ENCODE peak calls at places on chromosomes 6 and 20, in seven cellular contexts. J, D, F, W, R, N and E are unnamed samples.

GRCh38 chr20:50996901-50997830 is 25.7 kb downstream of the KCNG1 start:
- DNase-seq in D (peak), W (no peak), F (no peak), J (no peak), R (no peak), N (peak), E (no peak)

GRCh38 chr6:84967389-84967788 is 203.0 kb upstream of the TBX18 start:
- DNase-seq in N (peak), J (peak), R (peak), W (peak), D (peak), F (peak), E (no peak)

GRCh38 chr6:151387581-151387980 is 3.8 kb downstream of the ZBTB2 start:
- DNase-seq in F (no peak), R (no peak), N (peak), W (peak), D (peak), J (no peak), E (no peak)

GRCh38 chr6:158770533-158770932 is 48.6 kb downstream of the EZR start:
- DNase-seq in N (no peak), W (no peak), R (no peak), J (no peak), D (no peak), F (no peak), E (no peak)

GRCh38 chr20:36836591-36837329 is 39.2 kb upstream of the TLDC2 start:
- DNase-seq in F (peak), J (peak), R (peak), W (peak), N (peak), D (peak), E (no peak)

GRCh38 chr6:25229671-25230321 is 49.4 kb upstream of the CARMIL1 start:
- DNase-seq in F (no peak), D (peak), W (no peak), R (no peak), N (peak), J (no peak), E (no peak)

GRCh38 chr20:35627121-35627520 is 11.5 kb downstream of the SPAG4 start:
- DNase-seq in F (no peak), R (no peak), N (no peak), W (no peak), J (no peak), D (no peak), E (no peak)

GRCh38 chr6:150145830-150146229 is 3.0 kb downstream of the PPP1R14C start:
- DNase-seq in R (no peak), N (no peak), W (peak), F (no peak), J (no peak), D (no peak), E (no peak)

GRCh38 chr6:84220809-84221409 is 6.5 kb downstream of the CEP162 start:
- DNase-seq in J (no peak), F (peak), N (peak), W (peak), R (no peak), D (peak), E (no peak)

GRCh38 chr6:37276916-37277509 is 19.1 kb upstream of the TMEM217 start:
- DNase-seq in N (no peak), D (no peak), J (no peak), F (no peak), R (no peak), W (peak), E (no peak)

GRCh38 chr6:35602133-35602946 is 86.4 kb downstream of the FKBP5 start:
- DNase-seq in J (no peak), N (peak), D (peak), W (peak), F (peak), R (no peak), E (no peak)

GRCh38 chr6:8589941-8590676 is 154.8 kb upstream of the SLC35B3 start:
- DNase-seq in F (peak), J (no peak), W (no peak), R (peak), D (no peak), N (no peak), E (no peak)

GRCh38 chr6:26285143-26286134 is 79.6 kb upstream of the BTN3A2 start:
- DNase-seq in N (peak), F (peak), R (peak), W (peak), D (peak), J (peak), E (peak)

GRCh38 chr20:59566631-59567524 is 37.5 kb upstream of the PHACTR3 start:
- DNase-seq in J (no peak), F (no peak), W (no peak), N (no peak), R (no peak), D (no peak), E (no peak)

GRCh38 chr6:12051861-12052368 is 39.8 kb downstream of the HIVEP1 start:
- DNase-seq in W (peak), J (no peak), D (peak), R (no peak), F (no peak), N (peak), E (no peak)

GRCh38 chr6:5471044-5471443 is 209.7 kb downstream of the FARS2 start:
- DNase-seq in R (peak), N (peak), D (peak), W (peak), F (peak), J (peak), E (peak)

GRCh38 chr6:113375950-113376846 is 480.9 kb upstream of the MARCKS start:
- DNase-seq in F (peak), R (no peak), W (peak), D (peak), J (no peak), N (peak), E (no peak)
- H3K4ac ChIP-seq in F (no peak), R (no peak), W (no peak), D (peak), J (no peak), N (no peak), E (no peak)

DNA sequence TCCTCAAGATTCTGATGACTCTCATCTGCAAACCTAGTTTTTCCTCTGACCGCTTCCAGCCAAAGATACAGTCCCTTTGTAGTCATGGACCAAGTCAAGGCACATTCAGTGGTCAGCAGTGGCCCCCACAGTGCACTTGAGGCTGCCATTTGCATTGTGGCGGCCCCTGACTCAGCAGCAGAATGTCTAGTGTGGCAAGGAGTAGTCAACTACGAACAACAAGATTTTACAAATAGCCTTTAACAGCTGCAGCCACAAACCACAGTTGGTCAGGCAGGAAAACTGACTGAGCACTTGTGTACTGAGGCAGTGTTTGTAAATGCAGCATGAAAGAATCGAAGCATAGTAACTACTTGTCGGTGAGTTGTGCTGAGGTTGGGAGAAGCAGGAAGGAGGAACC is 49.6 kb downstream of the SLC2A12 start:
- DNase-seq in N (no peak), J (no peak), R (no peak), F (no peak), D (peak), W (no peak), E (no peak)
- H3K4me2 ChIP-seq in N (no peak), J (no peak), R (no peak), F (no peak), D (no peak), W (no peak), E (no peak)

DNA sequence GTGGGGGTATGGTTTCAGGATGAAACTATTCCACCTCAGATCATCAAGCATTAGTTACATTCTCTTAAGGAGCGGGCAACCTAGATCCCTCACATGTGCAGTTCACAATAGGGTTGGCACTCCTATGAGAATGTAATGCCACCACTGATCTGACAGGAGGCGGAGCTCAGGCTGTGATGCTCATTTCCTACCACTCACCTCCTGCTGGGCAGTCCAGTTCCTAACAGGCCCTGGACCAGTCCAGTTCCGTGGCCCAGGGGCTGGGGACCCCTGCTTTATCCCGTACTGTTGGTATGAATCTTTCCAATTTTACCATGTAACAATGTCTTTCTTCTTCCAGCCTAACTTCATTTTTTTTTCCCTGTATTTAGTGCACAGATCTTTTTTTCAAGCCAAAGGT is 94.9 kb downstream of the OGFRL1 start:
- DNase-seq in N (no peak), F (no peak), W (no peak), J (no peak), R (no peak), D (no peak), E (no peak)
- H3K4ac ChIP-seq in N (no peak), F (no peak), W (no peak), J (no peak), R (no peak), D (no peak), E (no peak)

DNA sequence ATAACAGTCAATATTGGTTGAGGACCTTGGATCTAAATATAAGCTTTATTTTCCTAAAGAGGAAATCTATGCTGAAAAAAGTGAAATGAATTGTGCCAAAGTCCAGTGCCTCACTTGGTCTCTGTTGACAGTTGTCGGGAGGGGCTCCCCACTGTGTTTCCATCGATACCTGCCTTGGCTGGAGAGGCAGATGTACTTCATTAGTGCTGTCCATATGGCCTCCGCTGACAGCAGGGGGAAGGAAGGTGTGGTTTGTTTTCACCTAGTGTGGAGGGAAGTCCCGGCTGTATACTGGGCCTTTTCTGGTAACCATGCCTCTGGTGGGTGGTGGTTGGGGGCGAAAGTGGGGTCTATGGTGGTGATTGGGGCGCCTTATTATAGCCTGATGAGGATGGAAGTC is 42.7 kb downstream of the CD2AP start:
- DNase-seq in N (no peak), F (peak), D (no peak), J (no peak), W (no peak), R (no peak), E (no peak)
- H3K4me2 ChIP-seq in N (no peak), F (no peak), D (no peak), J (no peak), W (no peak), R (no peak), E (no peak)

GRCh38 chr6:3813918-3814317 is 35.3 kb upstream of the FAM50B start:
- DNase-seq in J (no peak), W (no peak), R (no peak), D (no peak), F (no peak), N (no peak), E (no peak)
- H3K4ac ChIP-seq in J (no peak), W (no peak), R (no peak), D (peak), F (no peak), N (no peak), E (no peak)

DNA sequence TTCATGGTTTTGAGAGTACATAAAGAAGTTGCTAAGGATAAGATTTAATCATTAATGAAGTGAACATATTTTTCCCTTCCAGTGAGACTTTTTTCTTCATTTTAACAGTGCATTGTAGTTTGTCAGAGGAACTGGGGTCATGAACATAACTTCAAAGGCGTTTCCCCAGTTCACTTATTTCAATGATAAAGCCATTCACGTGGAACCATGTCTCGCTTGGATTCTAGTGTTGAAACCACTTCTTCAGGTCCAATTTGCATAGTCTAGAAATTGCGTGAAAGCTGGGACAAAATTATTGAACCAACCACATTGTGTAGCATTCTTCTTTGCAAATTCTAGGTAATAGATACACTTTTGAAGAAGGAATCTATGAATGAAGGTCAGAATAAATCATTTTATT is 197.0 kb downstream of the CLIC5 start:
- DNase-seq in D (no peak), N (no peak), W (no peak), R (no peak), J (no peak), F (no peak), E (no peak)
- H3K4me2 ChIP-seq in D (no peak), N (no peak), W (no peak), R (no peak), J (no peak), F (no peak), E (no peak)